ENCODE peak calls at places on chromosomes 4 and X, in five cellular contexts. O is HS-5; S is lung microvascular endothelial cell; T is stimulated activated CD4-positive, alpha-beta T cell treated with anti-CD3 and anti-CD28 coated beads, Interleukin-2, amount 100 ng/mL, for 48 hours; G is AG09319. E is an unnamed sample.

GRCh38 chr4:136562842-136563241 is 969.5 kb downstream of the PCDH18 start:
- DNase-seq in T (no peak), G (no peak), O (peak; percentile 65), S (no peak), E (no peak)

GRCh38 chr4:76011018-76011670 is 3.8 kb upstream of the CXCL9 start:
- DNase-seq in T (no peak), G (no peak), O (no peak), S (no peak), E (no peak)

GRCh38 chr4:2417765-2418651 is at the start of gene ZFYVE28:
- DNase-seq in T (no peak), O (no peak), G (no peak), S (peak; percentile 28), E (no peak)

GRCh38 chr4:186792994-186793393 is 69.3 kb upstream of the FAT1 start:
- DNase-seq in S (no peak), O (no peak), G (peak; percentile 41), T (no peak), E (peak; percentile 16)

GRCh38 chr4:53656421-53656981 is 65.2 kb upstream of the LNX1 start:
- DNase-seq in S (peak; percentile 57), G (peak; percentile 56), T (no peak), O (peak; percentile 11), E (no peak)

GRCh38 chr4:28677808-28678207 is 1817.2 kb downstream of the STIM2 start:
- DNase-seq in S (no peak), G (no peak), O (no peak), T (no peak), E (no peak)

GRCh38 chrX:47158131-47158530 is 13.1 kb downstream of the RBM10 start:
- DNase-seq in S (no peak), O (no peak), G (no peak), T (no peak), E (no peak)

GRCh38 chrX:132171478-132171877 is 43.7 kb upstream of the FRMD7 start:
- DNase-seq in T (no peak), O (no peak), S (peak; percentile 19), G (no peak), E (no peak)

GRCh38 chr4:87551361-87551760 is 22.2 kb upstream of the SPARCL1 start:
- DNase-seq in G (no peak), T (no peak), S (no peak), O (no peak), E (no peak)